ENCODE peak calls at places on chromosome 18, in nine cellular contexts. O, D, H, C, Y, N, J, L and M are unnamed samples.

GRCh38 chr18:50111398-50111797 is 83.5 kb downstream of the MYO5B start:
- DNase-seq in O (no peak), D (no peak), H (no peak), C (no peak), Y (no peak), N (no peak), J (no peak), L (no peak), M (no peak)

GRCh38 chr18:64017870-64018269 is 48.0 kb downstream of the SERPINB8 start:
- DNase-seq in O (peak), D (no peak), H (peak), C (no peak), Y (no peak), N (no peak), J (peak), L (no peak), M (no peak)

GRCh38 chr18:54608008-54608642 is 17.1 kb downstream of the DYNAP start:
- DNase-seq in O (peak), D (peak), H (peak), C (no peak), Y (no peak), N (no peak), J (peak), L (no peak), M (no peak)

GRCh38 chr18:5106730-5107129 is 90.3 kb downstream of the AKAIN1 start:
- DNase-seq in O (no peak), D (no peak), H (no peak), C (no peak), Y (no peak), N (no peak), J (no peak), L (no peak), M (no peak)

GRCh38 chr18:22563098-22563707 is 145.5 kb upstream of the CTAGE1 start:
- DNase-seq in O (peak), D (peak), H (peak), C (no peak), Y (no peak), N (peak), J (peak), L (no peak), M (no peak)

GRCh38 chr18:58660915-58661314 is 10.3 kb upstream of the MALT1 start:
- DNase-seq in O (no peak), D (no peak), H (no peak), C (no peak), Y (no peak), N (no peak), J (no peak), L (no peak), M (no peak)

GRCh38 chr18:48792141-48792540 is 158.6 kb downstream of the SMAD7 start:
- DNase-seq in O (no peak), D (no peak), H (no peak), C (no peak), Y (peak), N (no peak), J (no peak), L (no peak), M (no peak)

GRCh38 chr18:49839012-49839411 is 25.7 kb upstream of the ACAA2 start:
- DNase-seq in O (no peak), D (no peak), H (peak), C (no peak), Y (no peak), N (no peak), J (peak), L (no peak), M (no peak)

GRCh38 chr18:28793911-28794310 is 617.0 kb upstream of the CDH2 start:
- DNase-seq in O (peak), D (no peak), H (peak), C (no peak), Y (no peak), N (no peak), J (peak), L (no peak), M (no peak)

GRCh38 chr18:48409591-48410094 is 460 bp upstream of the ZBTB7C start:
- DNase-seq in O (no peak), D (no peak), H (no peak), C (no peak), Y (peak), N (no peak), J (no peak), L (peak), M (peak)

GRCh38 chr18:22844184-22844583 is 88.9 kb upstream of the RBBP8 start:
- DNase-seq in O (peak), D (no peak), H (peak), C (no peak), Y (no peak), N (no peak), J (peak), L (no peak), M (no peak)

GRCh38 chr18:59518705-59519104 is 159.6 kb upstream of the LMAN1 start:
- DNase-seq in O (peak), D (no peak), H (no peak), C (no peak), Y (no peak), N (no peak), J (no peak), L (no peak), M (no peak)

GRCh38 chr18:57438669-57439616 is 3.8 kb downstream of the ONECUT2 start:
- DNase-seq in O (no peak), D (no peak), H (no peak), C (no peak), Y (no peak), N (no peak), J (no peak), L (no peak), M (no peak)

GRCh38 chr18:9120796-9121195 is 15.8 kb upstream of the ANKRD12 start:
- DNase-seq in O (no peak), D (no peak), H (no peak), C (no peak), Y (no peak), N (no peak), J (no peak), L (no peak), M (no peak)

GRCh38 chr18:74456409-74457042 is 582 bp downstream of the DIPK1C start:
- DNase-seq in O (no peak), D (no peak), H (no peak), C (no peak), Y (peak), N (no peak), J (no peak), L (no peak), M (no peak)

GRCh38 chr18:23401400-23402347 is 51.4 kb upstream of the RIOK3 start:
- DNase-seq in O (no peak), D (peak), H (peak), C (peak), Y (no peak), N (no peak), J (no peak), L (no peak), M (peak)

GRCh38 chr18:12403601-12404506 is 3.9 kb upstream of the PRELID3A start:
- DNase-seq in O (peak), D (peak), H (peak), C (no peak), Y (no peak), N (peak), J (peak), L (no peak), M (no peak)

GRCh38 chr18:61545281-61546245 is 212.3 kb downstream of the CDH20 start:
- DNase-seq in O (no peak), D (no peak), H (no peak), C (no peak), Y (no peak), N (no peak), J (no peak), L (no peak), M (no peak)

GRCh38 chr18:58362027-58362575 is 266.8 kb downstream of the ALPK2 start:
- DNase-seq in O (peak), D (peak), H (peak), C (no peak), Y (no peak), N (peak), J (peak), L (peak), M (no peak)

GRCh38 chr18:36672437-36673344 is 156.1 kb downstream of the TPGS2 start:
- DNase-seq in O (peak), D (peak), H (peak), C (peak), Y (peak), N (peak), J (peak), L (peak), M (no peak)

GRCh38 chr18:2589345-2590060 is 18.1 kb downstream of the NDC80 start:
- DNase-seq in O (peak), D (no peak), H (peak), C (no peak), Y (no peak), N (no peak), J (peak), L (no peak), M (no peak)

GRCh38 chr18:26405190-26405781 is 143.1 kb downstream of the KCTD1 start:
- DNase-seq in O (peak), D (peak), H (peak), C (no peak), Y (no peak), N (no peak), J (peak), L (no peak), M (no peak)

GRCh38 chr18:54260376-54261072 is 8.8 kb upstream of the POLI start:
- DNase-seq in O (no peak), D (no peak), H (peak), C (no peak), Y (no peak), N (no peak), J (peak), L (no peak), M (no peak)

GRCh38 chr18:21740474-21740723 is 193 bp upstream of the MIB1 start:
- DNase-seq in O (no peak), D (peak), H (no peak), C (peak), Y (peak), N (peak), J (peak), L (no peak), M (peak)

GRCh38 chr18:27546991-27547390 is 361.9 kb upstream of the CHST9 start:
- DNase-seq in O (no peak), D (no peak), H (no peak), C (no peak), Y (no peak), N (no peak), J (peak), L (no peak), M (no peak)

GRCh38 chr18:34866739-34867138 is 156.6 kb downstream of the DTNA start:
- DNase-seq in O (peak), D (peak), H (peak), C (no peak), Y (no peak), N (no peak), J (no peak), L (no peak), M (no peak)

GRCh38 chr18:70464343-70465114 is 175.7 kb downstream of the SOCS6 start:
- DNase-seq in O (peak), D (peak), H (peak), C (peak), Y (peak), N (peak), J (peak), L (peak), M (peak)

GRCh38 chr18:10291568-10291981 is 162.9 kb upstream of the APCDD1 start:
- DNase-seq in O (peak), D (peak), H (no peak), C (no peak), Y (peak), N (peak), J (no peak), L (no peak), M (no peak)

GRCh38 chr18:59546164-59546563 is 151.1 kb downstream of the CCBE1 start:
- DNase-seq in O (peak), D (peak), H (peak), C (no peak), Y (no peak), N (no peak), J (peak), L (no peak), M (no peak)

GRCh38 chr18:37400832-37401231 is 164.8 kb downstream of the CELF4 start:
- DNase-seq in O (no peak), D (no peak), H (no peak), C (no peak), Y (no peak), N (no peak), J (no peak), L (no peak), M (no peak)

GRCh38 chr18:52748343-52748742 is 408.3 kb downstream of the DCC start:
- DNase-seq in O (no peak), D (no peak), H (no peak), C (no peak), Y (no peak), N (no peak), J (no peak), L (no peak), M (no peak)

GRCh38 chr18:11561293-11561692 is 48.1 kb upstream of the SLC35G4 start:
- DNase-seq in O (no peak), D (no peak), H (no peak), C (no peak), Y (no peak), N (no peak), J (no peak), L (no peak), M (no peak)

GRCh38 chr18:74083071-74083954 is 64.3 kb downstream of the FBXO15 start:
- DNase-seq in O (no peak), D (peak), H (no peak), C (no peak), Y (no peak), N (no peak), J (no peak), L (no peak), M (no peak)

GRCh38 chr18:34880882-34881852 is 160.0 kb upstream of the MAPRE2 start:
- DNase-seq in O (peak), D (no peak), H (peak), C (no peak), Y (no peak), N (no peak), J (peak), L (no peak), M (no peak)

DNA sequence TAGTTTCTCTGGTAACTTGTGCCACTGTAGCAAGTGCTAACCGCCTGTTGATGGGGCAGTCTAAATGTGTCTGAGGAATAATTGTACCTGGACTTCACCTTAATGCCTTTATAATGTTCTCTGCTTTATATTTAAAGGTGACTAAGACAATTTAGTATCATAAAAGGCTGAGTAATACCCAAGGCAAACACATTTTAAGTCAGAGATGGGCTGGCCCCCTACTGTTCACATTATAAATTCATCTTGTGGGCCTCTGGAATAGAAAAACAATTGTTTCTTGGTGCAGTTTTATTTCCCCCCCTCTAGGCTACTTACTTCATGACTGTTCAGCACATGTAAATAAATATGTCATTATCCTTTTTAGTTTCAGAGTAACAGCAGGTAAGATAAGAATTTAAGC is 559.3 kb upstream of the PIK3C3 start:
- DNase-seq in O (no peak), D (no peak), H (peak), C (no peak), Y (no peak), N (no peak), J (peak), L (no peak), M (no peak)
- TF ChIP-seq CTCF in O (no peak), D (peak), H (no peak), C (no peak), Y (no peak), N (no peak), J (no peak), L (no peak), M (no peak)

GRCh38 chr18:44678725-44679055 is 2.0 kb upstream of the SETBP1 start:
- DNase-seq in O (no peak), D (no peak), H (no peak), C (no peak), Y (no peak), N (no peak), J (no peak), L (no peak), M (no peak)
- H3K4me3 ChIP-seq in O (peak), D (peak), H (no peak), C (peak), Y (peak), N (peak), J (no peak), L (peak), M (no peak)

DNA sequence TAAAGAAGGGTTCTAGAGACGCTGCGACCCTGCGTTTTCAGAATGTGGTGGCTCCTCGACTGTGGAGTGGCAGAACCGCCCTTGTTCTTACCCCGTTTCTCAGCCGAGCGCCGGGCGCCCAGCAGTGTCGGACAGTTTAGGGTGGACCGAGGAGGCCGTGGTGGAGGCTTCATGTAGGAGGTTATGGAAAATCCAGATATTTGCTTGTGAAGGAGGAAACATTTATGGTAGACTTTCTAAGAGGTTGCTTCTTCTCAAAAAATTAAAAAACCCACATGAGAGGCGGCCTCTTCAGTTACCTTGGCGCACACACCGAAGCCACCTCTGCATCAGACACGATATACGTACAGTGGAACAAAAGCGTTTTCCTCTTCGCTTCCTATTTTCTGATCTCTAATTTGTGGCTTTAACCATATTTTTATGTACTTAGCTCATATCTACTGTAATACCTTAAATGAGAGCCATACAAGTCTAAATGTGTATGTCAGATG is 120.8 kb downstream of the NFATC1 start:
- DNase-seq in O (no peak), D (no peak), H (no peak), C (no peak), Y (peak), N (no peak), J (no peak), L (no peak), M (peak)
- TF ChIP-seq CTCF in O (no peak), D (no peak), H (no peak), C (no peak), Y (no peak), N (no peak), J (no peak), L (no peak), M (no peak)

GRCh38 chr18:47262397-47263196 is 11.1 kb upstream of the SKOR2 start:
- DNase-seq in O (no peak), D (no peak), H (no peak), C (no peak), Y (no peak), N (no peak), J (no peak), L (no peak), M (no peak)

GRCh38 chr18:47263197-47263827 is 11.9 kb upstream of the SKOR2 start:
- DNase-seq in O (no peak), D (no peak), H (peak), C (no peak), Y (no peak), N (no peak), J (no peak), L (no peak), M (no peak)

GRCh38 chr18:47263828-47264314 is 12.4 kb upstream of the SKOR2 start:
- DNase-seq in O (no peak), D (no peak), H (no peak), C (no peak), Y (no peak), N (no peak), J (no peak), L (no peak), M (no peak)

GRCh38 chr18:47261902-47262301 is 10.4 kb upstream of the SKOR2 start:
- DNase-seq in O (no peak), D (no peak), H (no peak), C (no peak), Y (no peak), N (no peak), J (no peak), L (no peak), M (no peak)

DNA sequence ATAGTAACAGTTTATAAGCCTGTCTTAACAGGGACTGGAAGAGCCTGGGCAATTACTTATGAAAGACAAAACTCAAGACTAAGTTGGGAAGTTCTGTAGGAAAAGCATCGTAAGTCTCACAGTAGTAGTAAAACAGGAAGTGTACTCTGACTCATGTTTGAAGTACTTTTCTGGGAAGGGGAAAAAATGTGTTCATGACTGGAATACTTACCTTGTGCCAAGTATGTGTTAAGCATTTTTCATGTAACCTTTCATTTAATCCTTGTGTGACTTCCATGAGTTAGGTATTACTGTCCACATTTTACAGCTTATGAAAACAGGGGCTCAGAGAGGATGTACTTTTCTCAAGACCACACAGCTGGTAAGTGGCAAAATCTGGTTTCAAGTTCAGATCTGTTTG is 13.7 kb upstream of the SKOR2 start:
- DNase-seq in O (peak), D (no peak), H (peak), C (no peak), Y (no peak), N (peak), J (peak), L (no peak), M (no peak)
- H3K4me3 ChIP-seq in O (no peak), D (peak), H (no peak), C (no peak), Y (no peak), N (no peak), J (no peak), L (no peak), M (no peak)

DNA sequence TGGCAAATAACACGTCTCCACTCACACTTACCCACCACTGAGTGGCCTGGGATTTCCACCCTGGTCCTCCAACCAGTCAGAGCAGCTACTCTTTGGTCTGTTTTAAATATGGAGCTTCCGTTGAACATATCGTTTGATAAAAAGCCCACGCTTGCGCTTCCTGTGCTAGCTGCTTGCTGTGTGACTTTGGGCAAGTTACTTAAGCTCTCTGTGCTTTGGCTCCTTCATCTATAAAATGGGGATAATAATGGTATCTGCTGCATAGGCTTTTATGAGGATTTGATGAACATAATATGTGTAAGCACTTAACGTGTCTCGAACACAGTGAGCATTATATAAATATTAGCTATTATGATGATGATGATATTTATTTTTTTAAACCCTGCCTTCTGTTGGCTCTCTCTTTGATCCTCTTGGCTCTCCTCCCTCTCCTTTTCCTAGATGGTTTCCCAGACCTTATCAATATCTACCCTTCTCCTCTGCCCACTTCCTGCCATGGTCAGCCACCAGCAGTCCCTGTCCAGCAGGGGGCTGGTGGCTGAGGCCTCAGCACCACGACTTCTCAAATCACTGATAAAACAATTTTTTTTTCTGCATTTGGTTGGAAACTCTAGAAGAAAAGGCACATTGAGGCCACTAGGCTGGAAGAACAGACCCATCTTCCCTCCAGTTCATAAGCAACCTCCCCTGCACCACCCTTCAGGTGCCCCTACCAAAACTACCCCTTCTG is 191.9 kb downstream of the LOXHD1 start:
- DNase-seq in O (no peak), D (no peak), H (no peak), C (no peak), Y (no peak), N (no peak), J (no peak), L (no peak), M (no peak)
- TF ChIP-seq CTCF in O (peak), D (peak), H (no peak), C (no peak), Y (peak), N (no peak), J (peak), L (peak), M (no peak)

GRCh38 chr18:33746261-33746660 is 168.2 kb downstream of the ASXL3 start:
- DNase-seq in O (no peak), D (no peak), H (no peak), C (no peak), Y (no peak), N (no peak), J (no peak), L (no peak), M (no peak)
- H3K4me3 ChIP-seq in O (no peak), D (no peak), H (no peak), C (no peak), Y (no peak), N (no peak), J (no peak), L (no peak), M (no peak)